ENCODE peak calls at places on chromosomes 4 and X, in six cellular contexts. C, F, O, Z, K and W are unnamed samples.

GRCh38 chr4:167903291-167903721 is 189.0 kb upstream of the ANXA10 start:
- DNase-seq in C (peak), F (peak), O (no peak), Z (no peak), K (peak), W (no peak)

GRCh38 chrX:6667048-6667768 is 132.3 kb upstream of the VCX3A start:
- DNase-seq in C (no peak), F (no peak), O (no peak), Z (peak), K (no peak), W (no peak)

GRCh38 chrX:110665636-110666035 is 130.0 kb downstream of the CHRDL1 start:
- DNase-seq in C (peak), F (no peak), O (peak), Z (peak), K (peak), W (no peak)

GRCh38 chr4:100949350-100949935 is 397.9 kb downstream of the PPP3CA start:
- DNase-seq in C (peak), F (peak), O (no peak), Z (no peak), K (peak), W (no peak)

GRCh38 chrX:153862369-153863250 is 23.4 kb downstream of the L1CAM start:
- DNase-seq in C (no peak), F (no peak), O (no peak), Z (no peak), K (no peak), W (no peak)

GRCh38 chrX:131068945-131069719 is 11.0 kb downstream of the ARHGAP36 start:
- DNase-seq in C (peak), F (no peak), O (no peak), Z (peak), K (peak), W (no peak)

GRCh38 chr4:54547299-54548097 is 110.3 kb upstream of the KIT start:
- DNase-seq in C (no peak), F (no peak), O (no peak), Z (peak), K (no peak), W (no peak)

GRCh38 chr4:2746891-2747695 is 9.0 kb downstream of the TNIP2 start:
- DNase-seq in C (no peak), F (no peak), O (no peak), Z (no peak), K (no peak), W (no peak)

GRCh38 chrX:119981286-119982070 is 37.9 kb upstream of the NKAP start:
- DNase-seq in C (peak), F (no peak), O (no peak), Z (peak), K (peak), W (no peak)

GRCh38 chr4:17066972-17067371 is 168.5 kb upstream of the LDB2 start:
- DNase-seq in C (peak), F (peak), O (no peak), Z (no peak), K (peak), W (no peak)

GRCh38 chrX:46247456-46247855 is 297.8 kb downstream of the ZNF674 start:
- DNase-seq in C (no peak), F (no peak), O (no peak), Z (no peak), K (no peak), W (no peak)

GRCh38 chrX:139881130-139881529 is 51.7 kb downstream of the ATP11C start:
- DNase-seq in C (peak), F (no peak), O (no peak), Z (no peak), K (no peak), W (no peak)

GRCh38 chr4:82994834-82995233 is 15.8 kb downstream of the LIN54 start:
- DNase-seq in C (no peak), F (no peak), O (no peak), Z (no peak), K (no peak), W (no peak)

GRCh38 chr4:101020956-101021355 is 326.4 kb downstream of the PPP3CA start:
- DNase-seq in C (peak), F (peak), O (no peak), Z (no peak), K (peak), W (peak)

GRCh38 chrX:1472975-1473374 is 20.3 kb upstream of the ASMTL start:
- DNase-seq in C (no peak), F (no peak), O (no peak), Z (no peak), K (no peak), W (no peak)

GRCh38 chrX:133045986-133046385 is 50.9 kb downstream of the USP26 start:
- DNase-seq in C (peak), F (no peak), O (no peak), Z (no peak), K (peak), W (no peak)

GRCh38 chrX:42128020-42128419 is 204.7 kb upstream of the CASK start:
- DNase-seq in C (no peak), F (no peak), O (no peak), Z (no peak), K (no peak), W (no peak)

GRCh38 chr4:145544998-145545397 is 63.3 kb downstream of the SMAD1 start:
- DNase-seq in C (no peak), F (no peak), O (no peak), Z (no peak), K (peak), W (no peak)

GRCh38 chr4:176499518-176499917 is 179.8 kb downstream of the SPCS3 start:
- DNase-seq in C (peak), F (peak), O (no peak), Z (no peak), K (peak), W (no peak)

GRCh38 chrX:2184089-2184488 is 316.7 kb downstream of the DHRSX start:
- DNase-seq in C (no peak), F (no peak), O (no peak), Z (no peak), K (no peak), W (no peak)

GRCh38 chr4:101795704-101796103 is 5.2 kb downstream of the BANK1 start:
- DNase-seq in C (no peak), F (no peak), O (no peak), Z (no peak), K (no peak), W (no peak)

GRCh38 chr4:150131581-150132228 is 53.5 kb downstream of the DCLK2 start:
- DNase-seq in C (no peak), F (no peak), O (no peak), Z (no peak), K (no peak), W (no peak)

GRCh38 chr4:165009493-165010227 is 22.1 kb upstream of the TRIM60 start:
- DNase-seq in C (no peak), F (no peak), O (no peak), Z (no peak), K (no peak), W (no peak)

GRCh38 chr4:127759893-127760292 is 22.2 kb upstream of the HSPA4L start:
- DNase-seq in C (no peak), F (no peak), O (no peak), Z (no peak), K (peak), W (no peak)

GRCh38 chr4:150867148-150867547 is 147.9 kb downstream of the LRBA start:
- DNase-seq in C (peak), F (peak), O (no peak), Z (peak), K (peak), W (no peak)

GRCh38 chr4:110498420-110498819 is 22.5 kb downstream of the ENPEP start:
- DNase-seq in C (no peak), F (no peak), O (no peak), Z (no peak), K (no peak), W (no peak)

GRCh38 chr4:88320780-88321373 is 36.5 kb upstream of the PPM1K start:
- DNase-seq in C (peak), F (no peak), O (no peak), Z (no peak), K (peak), W (no peak)

GRCh38 chr4:48653217-48654014 is 126.7 kb downstream of the FRYL start:
- DNase-seq in C (peak), F (peak), O (peak), Z (no peak), K (no peak), W (peak)

GRCh38 chr4:55004831-55005230 is 120.6 kb downstream of the KDR start:
- DNase-seq in C (no peak), F (peak), O (no peak), Z (no peak), K (no peak), W (no peak)

GRCh38 chr4:22190855-22191254 is 242.3 kb upstream of the KCNIP4 start:
- DNase-seq in C (peak), F (peak), O (no peak), Z (no peak), K (peak), W (no peak)

GRCh38 chr4:28176942-28177341 is 1316.3 kb downstream of the STIM2 start:
- DNase-seq in C (no peak), F (no peak), O (no peak), Z (no peak), K (no peak), W (no peak)